ENCODE peak calls at places on chromosomes 13 and 19, in four cellular contexts. O, F, B and J are unnamed samples.

GRCh38 chr13:109881347-109881725 is 95.0 kb upstream of the IRS2 start:
- DNase-seq in B (no peak), F (no peak), O (no peak), J (no peak)

GRCh38 chr19:920051-920857 is 3.1 kb downstream of the KISS1R start:
- DNase-seq in O (peak; percentile 80), F (peak; percentile 90), B (no peak), J (no peak)

GRCh38 chr13:41061914-41062837 is 867 bp downstream of the WBP4 start:
- DNase-seq in B (no peak), O (no peak), F (no peak), J (no peak)

GRCh38 chr13:52968074-52968700 is 60.4 kb upstream of the OLFM4 start:
- DNase-seq in F (peak; percentile 87), B (no peak), O (peak; percentile 36), J (peak; percentile 85)

GRCh38 chr19:46603195-46603637 is 2.1 kb downstream of the CALM3 start:
- DNase-seq in O (no peak), B (no peak), F (no peak), J (peak; percentile 56)

GRCh38 chr13:33644607-33645543 is 173.1 kb upstream of the RFC3 start:
- DNase-seq in O (no peak), F (no peak), B (no peak), J (peak; percentile 21)

GRCh38 chr13:98575876-98576214 is 1.1 kb downstream of the STK24 start:
- DNase-seq in F (no peak), O (no peak), B (no peak), J (no peak)

GRCh38 chr19:15330801-15331418 is 1.4 kb downstream of the BRD4 start:
- DNase-seq in B (no peak), O (no peak), F (no peak), J (peak; percentile 60)

GRCh38 chr19:10286803-10287737 is at the start of gene ICAM4:
- DNase-seq in O (no peak), F (peak; percentile 88), B (no peak), J (peak; percentile 51)

GRCh38 chr13:21676611-21677021 is 5.7 kb downstream of the FGF9 start:
- DNase-seq in F (no peak), B (no peak), O (no peak), J (peak; percentile 22)

GRCh38 chr19:18708452-18709231 is 25.2 kb downstream of the CRTC1 start:
- DNase-seq in O (no peak), B (no peak), F (no peak), J (no peak)

GRCh38 chr13:27339299-27339698 is 68.7 kb downstream of the RASL11A start:
- DNase-seq in B (no peak), F (peak; percentile 78), O (peak; percentile 22), J (no peak)

GRCh38 chr13:85536706-85537105 is 262.5 kb downstream of the SLITRK6 start:
- DNase-seq in O (no peak), F (no peak), B (no peak), J (no peak)

GRCh38 chr19:47021536-47022139 is 2.0 kb downstream of the NPAS1 start:
- DNase-seq in O (no peak), F (no peak), B (no peak), J (no peak)

GRCh38 chr13:83184819-83185218 is 697.5 kb downstream of the SLITRK1 start:
- DNase-seq in B (no peak), F (no peak), O (no peak), J (no peak)

GRCh38 chr19:531753-532571 is at the start of gene CDC34:
- DNase-seq in F (peak; percentile 72), B (no peak), O (no peak), J (no peak)

GRCh38 chr13:111184685-111185401 is 69.7 kb downstream of the ARHGEF7 start:
- DNase-seq in F (peak; percentile 81), B (no peak), O (peak; percentile 53), J (no peak)

GRCh38 chr13:19587635-19588300 is 26.4 kb upstream of the TPTE2 start:
- DNase-seq in O (peak; percentile 47), B (no peak), F (peak; percentile 82), J (no peak)

GRCh38 chr13:31056650-31057275 is 104.9 kb downstream of the HSPH1 start:
- DNase-seq in B (no peak), O (no peak), F (no peak), J (no peak)

GRCh38 chr19:1843646-1844394 is 4.5 kb downstream of the REXO1 start:
- DNase-seq in O (no peak), F (no peak), B (no peak), J (no peak)

GRCh38 chr13:91381371-91381770 is 17.1 kb upstream of the GPC5 start:
- DNase-seq in O (no peak), B (no peak), F (no peak), J (no peak)

GRCh38 chr19:58091251-58091995 is 6.6 kb downstream of the ZSCAN18 start:
- DNase-seq in O (no peak), F (no peak), B (no peak), J (no peak)

GRCh38 chr19:58154679-58155648 is 4.4 kb upstream of the ZNF329 start:
- DNase-seq in F (peak; percentile 98), B (peak; percentile 86), O (peak; percentile 96), J (peak; percentile 96)

GRCh38 chr19:18980432-18981020 is 39.5 kb upstream of the HOMER3 start:
- DNase-seq in O (no peak), B (no peak), F (no peak), J (no peak)

GRCh38 chr19:54343868-54344267 is 4.9 kb upstream of the LILRA4 start:
- DNase-seq in F (no peak), B (no peak), O (no peak), J (no peak)

GRCh38 chr19:18023596-18024212 is 15.7 kb downstream of the ARRDC2 start:
- DNase-seq in B (no peak), F (peak; percentile 88), O (peak; percentile 67), J (peak; percentile 84)

GRCh38 chr19:51364200-51365106 is 1.7 kb downstream of the ETFB start:
- DNase-seq in B (no peak), O (no peak), F (no peak), J (peak; percentile 62)

GRCh38 chr13:81639984-81640582 is 1299.2 kb upstream of the SPRY2 start:
- DNase-seq in O (no peak), B (no peak), F (no peak), J (no peak)

GRCh38 chr19:41323023-41323422 is 13.1 kb downstream of the CCDC97 start:
- DNase-seq in O (no peak), F (no peak), B (no peak), J (peak; percentile 60)

GRCh38 chr13:112481458-112481857 is 105.3 kb downstream of the SPACA7 start:
- DNase-seq in B (no peak), O (no peak), F (no peak), J (no peak)

GRCh38 chr19:19021115-19021514 is 12.2 kb downstream of the SUGP2 start:
- DNase-seq in B (no peak), O (no peak), F (no peak), J (no peak)

GRCh38 chr19:390386-391198 is 18.4 kb downstream of the C2CD4C start:
- DNase-seq in F (no peak), O (no peak), B (no peak), J (no peak)

GRCh38 chr19:15296353-15296752 is 36.0 kb downstream of the BRD4 start:
- DNase-seq in B (no peak), F (no peak), O (no peak), J (no peak)

GRCh38 chr19:4972509-4973230 is 3.8 kb downstream of the KDM4B start:
- DNase-seq in F (no peak), B (no peak), O (no peak), J (peak; percentile 65)

GRCh38 chr19:35164418-35164817 is 9.9 kb downstream of the FXYD5 start:
- DNase-seq in B (no peak), O (no peak), F (no peak), J (no peak)

GRCh38 chr13:51995677-51996551 is 15.3 kb downstream of the ATP7B start:
- DNase-seq in B (no peak), F (peak; percentile 50), O (no peak), J (no peak)

GRCh38 chr19:33577947-33578346 is 43.8 kb upstream of the CHST8 start:
- DNase-seq in B (no peak), F (no peak), O (no peak), J (no peak)